ENCODE peak calls at places on chromosomes 6 and 20, in five cellular contexts. One of them, this sample, is unnamed.

GRCh38 chr6:6686748-6687601 is 98.5 kb downstream of the LY86 start:
- DNase-seq in fibroblast of pulmonary artery: peak; percentile 72
- DNase-seq in fibroblast of the aortic adventitia: peak; percentile 29
- DNase-seq in AG09309: no peak
- DNase-seq in mesendoderm: peak; percentile 98
- DNase-seq in this sample: peak; percentile 94

GRCh38 chr6:164095056-164095455 is 680.5 kb downstream of the QKI start:
- DNase-seq in fibroblast of the aortic adventitia: no peak
- DNase-seq in AG09309: no peak
- DNase-seq in fibroblast of pulmonary artery: no peak
- DNase-seq in mesendoderm: no peak
- DNase-seq in this sample: no peak

GRCh38 chr6:158825951-158826306 is 6.8 kb upstream of the EZR start:
- DNase-seq in fibroblast of pulmonary artery: peak; percentile 67
- DNase-seq in AG09309: no peak
- DNase-seq in fibroblast of the aortic adventitia: peak; percentile 53
- DNase-seq in mesendoderm: no peak
- DNase-seq in this sample: no peak

GRCh38 chr6:24918641-24919403 is 16.9 kb downstream of the RIPOR2 start:
- DNase-seq in AG09309: no peak
- DNase-seq in mesendoderm: peak; percentile 84
- DNase-seq in fibroblast of pulmonary artery: no peak
- DNase-seq in fibroblast of the aortic adventitia: no peak
- DNase-seq in this sample: no peak

GRCh38 chr6:170094686-170095272 is 196.1 kb downstream of the DLL1 start:
- DNase-seq in fibroblast of the aortic adventitia: no peak
- DNase-seq in mesendoderm: no peak
- DNase-seq in AG09309: no peak
- DNase-seq in fibroblast of pulmonary artery: no peak
- DNase-seq in this sample: no peak

GRCh38 chr6:10643214-10643641 is 51.2 kb downstream of the C6orf52 start:
- DNase-seq in fibroblast of the aortic adventitia: no peak
- DNase-seq in AG09309: no peak
- DNase-seq in fibroblast of pulmonary artery: no peak
- DNase-seq in mesendoderm: no peak
- DNase-seq in this sample: no peak

GRCh38 chr6:129523814-129524213 is 186.2 kb downstream of the ARHGAP18 start:
- DNase-seq in AG09309: no peak
- DNase-seq in fibroblast of pulmonary artery: no peak
- DNase-seq in mesendoderm: no peak
- DNase-seq in fibroblast of the aortic adventitia: no peak
- DNase-seq in this sample: no peak

GRCh38 chr6:149093643-149094042 is 223.9 kb upstream of the TAB2 start:
- DNase-seq in mesendoderm: no peak
- DNase-seq in fibroblast of the aortic adventitia: peak; percentile 59
- DNase-seq in AG09309: peak; percentile 35
- DNase-seq in fibroblast of pulmonary artery: peak; percentile 68
- DNase-seq in this sample: no peak

GRCh38 chr6:29723666-29724588 is 693 bp downstream of the HLA-F start:
- DNase-seq in fibroblast of the aortic adventitia: no peak
- DNase-seq in AG09309: no peak
- DNase-seq in mesendoderm: peak; percentile 44
- DNase-seq in fibroblast of pulmonary artery: no peak
- DNase-seq in this sample: peak; percentile 6

GRCh38 chr6:117919775-117920492 is 12.9 kb downstream of the SLC35F1 start:
- DNase-seq in mesendoderm: peak; percentile 69
- DNase-seq in fibroblast of the aortic adventitia: no peak
- DNase-seq in AG09309: no peak
- DNase-seq in fibroblast of pulmonary artery: no peak
- DNase-seq in this sample: no peak
- H3K4me3 ChIP-seq in mesendoderm: peak overlapping the region; percentile 15
- H3K4me3 ChIP-seq in fibroblast of the aortic adventitia: no peak overlapping the region
- H3K4me3 ChIP-seq in AG09309: no peak overlapping the region
- H3K4me3 ChIP-seq in fibroblast of pulmonary artery: no peak overlapping the region
- H3K4me3 ChIP-seq in this sample: no peak overlapping the region

DNA sequence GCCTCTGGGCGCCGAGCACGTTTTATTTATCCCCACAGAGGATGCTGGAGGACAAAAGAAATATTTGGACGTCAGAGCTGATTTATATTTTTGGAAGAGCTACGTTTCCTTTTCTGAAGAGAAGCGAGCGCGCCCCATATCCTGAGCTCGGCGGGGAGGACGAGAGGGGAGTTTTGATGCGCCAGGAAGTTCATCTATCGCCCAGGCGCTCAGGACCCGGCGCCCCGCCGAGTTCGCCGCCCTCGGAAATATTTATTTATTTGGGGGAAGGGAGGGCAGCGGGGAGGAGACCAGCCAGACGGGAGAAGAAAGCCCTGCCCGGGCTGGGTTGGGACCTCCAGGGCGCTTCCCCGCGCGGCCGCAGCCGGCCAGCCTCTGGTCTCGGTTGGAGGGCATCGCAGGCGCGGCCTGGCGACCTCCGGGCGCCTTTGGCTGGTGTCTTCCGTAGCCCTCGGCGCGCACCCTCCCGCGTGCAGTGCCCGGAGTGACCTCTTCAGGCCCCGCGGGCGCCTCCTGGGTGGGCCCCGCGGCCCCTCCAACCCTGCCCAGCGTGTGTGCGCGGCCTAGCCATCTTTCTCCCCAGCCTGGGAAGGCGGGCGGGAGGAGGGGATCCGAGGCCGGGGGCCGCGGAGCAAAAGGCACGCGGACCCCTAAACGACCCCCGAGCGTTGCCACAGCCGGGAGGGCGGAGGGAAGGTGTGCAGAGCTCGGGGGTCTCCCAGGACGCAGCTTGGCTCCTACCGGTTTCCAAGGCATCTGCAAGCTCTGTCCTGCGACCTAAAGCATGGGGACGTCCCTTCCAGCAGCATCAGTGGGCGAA is 5.4 kb upstream of the FOXF2 start:
- DNase-seq in mesendoderm: no peak
- DNase-seq in fibroblast of the aortic adventitia: no peak
- DNase-seq in fibroblast of pulmonary artery: no peak
- DNase-seq in AG09309: no peak
- DNase-seq in this sample: no peak
- H3K4me3 ChIP-seq in mesendoderm: no peak overlapping the region
- H3K4me3 ChIP-seq in fibroblast of the aortic adventitia: no peak overlapping the region
- H3K4me3 ChIP-seq in fibroblast of pulmonary artery: no peak overlapping the region
- H3K4me3 ChIP-seq in AG09309: no peak overlapping the region
- H3K4me3 ChIP-seq in this sample: no peak overlapping the region

GRCh38 chr6:144585217-144585814 is 300.2 kb downstream of the UTRN start:
- DNase-seq in fibroblast of pulmonary artery: peak; percentile 69
- DNase-seq in fibroblast of the aortic adventitia: peak; percentile 67
- DNase-seq in mesendoderm: peak; percentile 49
- DNase-seq in AG09309: no peak
- DNase-seq in this sample: peak; percentile 59

GRCh38 chr6:144580771-144581170 is 295.6 kb downstream of the UTRN start:
- DNase-seq in AG09309: no peak
- DNase-seq in fibroblast of the aortic adventitia: no peak
- DNase-seq in mesendoderm: no peak
- DNase-seq in fibroblast of pulmonary artery: no peak
- DNase-seq in this sample: no peak

GRCh38 chr6:144582939-144583613 is 297.9 kb downstream of the UTRN start:
- DNase-seq in mesendoderm: peak; percentile 48
- DNase-seq in fibroblast of pulmonary artery: no peak
- DNase-seq in AG09309: no peak
- DNase-seq in fibroblast of the aortic adventitia: peak; percentile 20
- DNase-seq in this sample: no peak

GRCh38 chr6:144581807-144582537 is 296.8 kb downstream of the UTRN start:
- DNase-seq in fibroblast of pulmonary artery: peak; percentile 50
- DNase-seq in fibroblast of the aortic adventitia: peak; percentile 43
- DNase-seq in AG09309: no peak
- DNase-seq in mesendoderm: peak; percentile 56
- DNase-seq in this sample: peak; percentile 45

GRCh38 chr6:144583614-144583954 is 298.4 kb downstream of the UTRN start:
- DNase-seq in mesendoderm: no peak
- DNase-seq in fibroblast of pulmonary artery: no peak
- DNase-seq in AG09309: no peak
- DNase-seq in fibroblast of the aortic adventitia: no peak
- DNase-seq in this sample: peak; percentile 9
- H3K4me3 ChIP-seq in mesendoderm: no peak overlapping the region
- H3K4me3 ChIP-seq in fibroblast of pulmonary artery: no peak overlapping the region
- H3K4me3 ChIP-seq in AG09309: no peak overlapping the region
- H3K4me3 ChIP-seq in fibroblast of the aortic adventitia: no peak overlapping the region
- H3K4me3 ChIP-seq in this sample: no peak overlapping the region

DNA sequence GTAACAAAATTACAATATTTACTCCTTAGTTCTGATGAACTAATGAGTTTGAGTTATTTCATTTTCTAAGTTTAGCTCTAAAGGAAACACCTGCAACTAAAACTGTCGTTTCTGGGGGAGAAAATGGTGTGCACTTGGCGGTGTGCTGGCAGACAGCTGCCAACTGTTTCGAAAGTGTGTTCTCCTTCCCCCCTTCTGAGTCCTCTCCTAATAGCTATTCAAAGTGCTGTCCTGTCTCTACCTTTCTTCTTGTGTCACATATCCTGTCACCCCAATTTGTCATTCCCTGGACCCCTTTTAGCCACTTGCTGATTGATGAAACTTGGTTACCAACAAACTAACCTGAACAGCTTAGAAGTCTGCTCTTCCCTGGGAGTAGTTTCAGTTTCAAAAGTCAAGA is 4.9 kb upstream of the UBE2J1 start:
- DNase-seq in mesendoderm: no peak
- DNase-seq in fibroblast of pulmonary artery: no peak
- DNase-seq in fibroblast of the aortic adventitia: no peak
- DNase-seq in AG09309: no peak
- DNase-seq in this sample: no peak
- H3K4me3 ChIP-seq in mesendoderm: no peak overlapping the region
- H3K4me3 ChIP-seq in fibroblast of pulmonary artery: no peak overlapping the region
- H3K4me3 ChIP-seq in fibroblast of the aortic adventitia: no peak overlapping the region
- H3K4me3 ChIP-seq in AG09309: no peak overlapping the region
- H3K4me3 ChIP-seq in this sample: no peak overlapping the region

GRCh38 chr6:49551866-49552129 is 1.3 kb downstream of the C6orf141 start:
- DNase-seq in fibroblast of the aortic adventitia: no peak
- DNase-seq in fibroblast of pulmonary artery: no peak
- DNase-seq in AG09309: no peak
- DNase-seq in mesendoderm: no peak
- DNase-seq in this sample: no peak
- H3K4me3 ChIP-seq in fibroblast of the aortic adventitia: peak overlapping the region; percentile 55
- H3K4me3 ChIP-seq in fibroblast of pulmonary artery: peak overlapping the region; percentile 59
- H3K4me3 ChIP-seq in AG09309: no peak overlapping the region
- H3K4me3 ChIP-seq in mesendoderm: no peak overlapping the region
- H3K4me3 ChIP-seq in this sample: peak overlapping the region; percentile 88

GRCh38 chr6:110357696-110358535 is at the start of gene METTL24:
- DNase-seq in AG09309: no peak
- DNase-seq in mesendoderm: peak; percentile 53
- DNase-seq in fibroblast of pulmonary artery: no peak
- DNase-seq in fibroblast of the aortic adventitia: no peak
- DNase-seq in this sample: no peak
- H3K4me3 ChIP-seq in AG09309: peak within 1 kb of the TSS; percentile 34
- H3K4me3 ChIP-seq in mesendoderm: peak within 1 kb of the TSS; percentile 12
- H3K4me3 ChIP-seq in fibroblast of pulmonary artery: peak within 1 kb of the TSS; percentile 46
- H3K4me3 ChIP-seq in fibroblast of the aortic adventitia: peak within 1 kb of the TSS; percentile 35
- H3K4me3 ChIP-seq in this sample: peak within 1 kb of the TSS; percentile 25

GRCh38 chr20:59006167-59006863 is 739 bp downstream of the CTSZ start:
- DNase-seq in mesendoderm: no peak
- DNase-seq in AG09309: no peak
- DNase-seq in fibroblast of pulmonary artery: no peak
- DNase-seq in fibroblast of the aortic adventitia: no peak
- DNase-seq in this sample: no peak
- H3K4me3 ChIP-seq in mesendoderm: peak overlapping the region; percentile 42
- H3K4me3 ChIP-seq in AG09309: peak overlapping the region; percentile 96
- H3K4me3 ChIP-seq in fibroblast of pulmonary artery: peak overlapping the region; percentile 65
- H3K4me3 ChIP-seq in fibroblast of the aortic adventitia: peak overlapping the region; percentile 73
- H3K4me3 ChIP-seq in this sample: peak overlapping the region; percentile 53

GRCh38 chr6:122779672-122780066 is at the start of gene FABP7:
- DNase-seq in fibroblast of the aortic adventitia: no peak
- DNase-seq in mesendoderm: no peak
- DNase-seq in AG09309: no peak
- DNase-seq in fibroblast of pulmonary artery: no peak
- DNase-seq in this sample: no peak
- H3K4me3 ChIP-seq in fibroblast of the aortic adventitia: no peak within 1 kb of the TSS
- H3K4me3 ChIP-seq in mesendoderm: no peak within 1 kb of the TSS
- H3K4me3 ChIP-seq in AG09309: no peak within 1 kb of the TSS
- H3K4me3 ChIP-seq in fibroblast of pulmonary artery: no peak within 1 kb of the TSS
- H3K4me3 ChIP-seq in this sample: no peak within 1 kb of the TSS